ENCODE peak calls at places on chromosomes 7 and 10, in four cellular contexts. L is GM12878, T is K562, W is SK-N-SH. Z is an unnamed sample.

GRCh38 chr10:111108441-111108840 is 31.6 kb downstream of the ADRA2A start:
- DNase-seq in W (no peak), T (no peak), L (no peak), Z (no peak)

GRCh38 chr7:55526770-55527169 is 45.5 kb downstream of the VOPP1 start:
- DNase-seq in W (no peak), T (no peak), L (no peak), Z (peak; percentile 38)

GRCh38 chr7:21318916-21319270 is 109.0 kb upstream of the SP4 start:
- DNase-seq in T (no peak), L (no peak), W (no peak), Z (no peak)

GRCh38 chr10:12670004-12670403 is 320.7 kb downstream of the CAMK1D start:
- DNase-seq in T (no peak), W (no peak), L (no peak), Z (no peak)

GRCh38 chr10:15712903-15713302 is 6.8 kb downstream of the ITGA8 start:
- DNase-seq in L (no peak), T (no peak), W (no peak), Z (no peak)

GRCh38 chr10:121213436-121213835 is 362.3 kb downstream of the WDR11 start:
- DNase-seq in L (no peak), W (no peak), T (no peak), Z (no peak)

GRCh38 chr10:101694056-101694673 is 805 bp downstream of the FBXW4 start:
- DNase-seq in T (peak; percentile 66), W (peak; percentile 84), L (no peak), Z (peak; percentile 72)

GRCh38 chr7:152369518-152369917 is 66.3 kb downstream of the KMT2C start:
- DNase-seq in W (no peak), T (no peak), L (no peak), Z (no peak)

GRCh38 chr7:85033263-85033662 is 153.6 kb downstream of the SEMA3D start:
- DNase-seq in L (no peak), W (no peak), T (no peak), Z (no peak)

GRCh38 chr10:50614444-50615137 is 9.2 kb downstream of the SGMS1 start:
- DNase-seq in W (no peak), T (peak; percentile 69), L (no peak), Z (peak; percentile 53)

GRCh38 chr7:7002416-7003062 is 176.5 kb upstream of the CCZ1B start:
- DNase-seq in T (no peak), L (no peak), W (no peak), Z (peak; percentile 21)

GRCh38 chr7:29319719-29320521 is 125.3 kb downstream of the CHN2 start:
- DNase-seq in T (no peak), L (peak; percentile 27), W (peak; percentile 73), Z (no peak)

GRCh38 chr10:21144047-21144446 is 246.9 kb upstream of the NEBL start:
- DNase-seq in T (no peak), W (no peak), L (no peak), Z (no peak)

GRCh38 chr10:47381427-47382379 is 2.4 kb downstream of the ZNF488 start:
- DNase-seq in T (no peak), W (peak; percentile 7), L (no peak), Z (no peak)
- TF ChIP-seq USF1 in T (no peak), W (no peak), L (no peak), Z (no peak)

GRCh38 chr7:100430450-100431285 is 1.0 kb downstream of the MEPCE start:
- DNase-seq in W (peak; percentile 59), T (peak; percentile 41), L (no peak), Z (peak; percentile 26)
- TF ChIP-seq USF1 in W (no peak), T (peak; percentile 9), L (no peak), Z (no peak)

DNA sequence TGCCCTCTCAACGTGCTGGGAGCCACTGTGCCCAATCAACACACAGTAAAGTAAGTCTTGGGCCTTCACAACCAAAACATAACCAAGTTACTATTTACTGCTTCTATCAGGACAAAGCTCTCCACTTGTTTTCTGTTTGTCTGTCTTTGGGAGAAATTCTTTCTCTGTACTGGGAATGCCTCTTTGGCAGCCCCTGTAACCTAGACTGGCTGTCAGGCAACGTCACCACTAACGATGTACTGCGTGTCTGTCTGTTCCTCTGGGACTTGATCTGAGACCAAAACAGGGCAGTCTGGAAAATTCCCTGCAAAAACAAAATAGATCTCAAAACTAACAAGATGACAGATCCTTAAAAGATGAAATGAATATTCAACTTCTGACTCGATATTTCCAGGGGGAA is 113.0 kb downstream of the SMURF1 start:
- DNase-seq in T (no peak), L (no peak), W (no peak), Z (no peak)
- TF ChIP-seq USF1 in T (no peak), L (no peak), W (no peak), Z (no peak)

DNA sequence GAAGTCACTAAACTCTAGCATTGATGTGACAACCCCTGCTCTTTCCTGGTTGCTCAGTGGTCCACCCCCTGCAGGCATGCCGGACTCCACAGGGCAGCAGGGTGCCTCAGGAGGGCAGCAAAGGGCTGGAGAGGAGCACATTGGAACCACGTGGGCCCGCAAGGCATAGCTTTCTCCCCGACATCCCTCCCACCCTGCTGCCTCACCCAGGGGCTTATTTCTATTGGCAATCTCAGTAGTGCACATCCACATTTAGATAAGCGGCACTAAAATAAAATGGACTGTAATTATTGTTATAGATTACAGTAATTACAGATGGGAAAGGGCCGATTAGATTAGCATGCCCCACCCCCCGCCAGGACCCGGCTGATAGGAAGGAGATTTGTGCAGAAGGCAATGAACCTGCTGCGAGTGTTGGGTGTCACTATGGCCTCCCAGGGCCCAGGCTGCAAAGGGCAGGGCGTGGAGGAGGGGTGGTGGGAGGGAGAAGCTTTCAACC is 580.1 kb downstream of the GRID1 start:
- DNase-seq in L (no peak), T (peak; percentile 33), W (peak; percentile 78), Z (peak; percentile 60)
- TF ChIP-seq USF1 in L (peak; percentile 53), T (peak; percentile 67), W (no peak), Z (peak; percentile 35)